ENCODE peak calls at places on chromosomes 16 and 17, in eight cellular contexts. One of them, this sample, is unnamed.

GRCh38 chr16:67245674-67246080 is 1.6 kb downstream of the FHOD1 start:
- DNase-seq in tibial nerve: no peak
- DNase-seq in IMR-90: no peak
- DNase-seq in OCI-LY7: no peak
- DNase-seq in heart right ventricle: no peak
- DNase-seq in ovary: no peak
- DNase-seq in mammary epithelial cell: peak
- DNase-seq in CD8-positive, alpha-beta memory T cell: no peak
- DNase-seq in this sample: no peak

GRCh38 chr17:50114849-50115357 is 15.1 kb downstream of the SAMD14 start:
- DNase-seq in tibial nerve: no peak
- DNase-seq in IMR-90: peak
- DNase-seq in OCI-LY7: peak
- DNase-seq in heart right ventricle: no peak
- DNase-seq in ovary: no peak
- DNase-seq in mammary epithelial cell: peak
- DNase-seq in CD8-positive, alpha-beta memory T cell: no peak
- DNase-seq in this sample: peak

GRCh38 chr17:21676281-21677111 is 15.8 kb upstream of the KCNJ18 start:
- DNase-seq in tibial nerve: no peak
- DNase-seq in IMR-90: no peak
- DNase-seq in OCI-LY7: no peak
- DNase-seq in heart right ventricle: no peak
- DNase-seq in ovary: no peak
- DNase-seq in mammary epithelial cell: no peak
- DNase-seq in CD8-positive, alpha-beta memory T cell: no peak
- DNase-seq in this sample: no peak

GRCh38 chr17:72122668-72123495 is 2.1 kb downstream of the SOX9 start:
- DNase-seq in tibial nerve: no peak
- DNase-seq in IMR-90: peak
- DNase-seq in OCI-LY7: no peak
- DNase-seq in heart right ventricle: peak
- DNase-seq in ovary: no peak
- DNase-seq in mammary epithelial cell: peak
- DNase-seq in CD8-positive, alpha-beta memory T cell: no peak
- DNase-seq in this sample: peak

GRCh38 chr16:86505185-86505898 is 5.0 kb upstream of the FOXF1 start:
- DNase-seq in tibial nerve: no peak
- DNase-seq in IMR-90: peak
- DNase-seq in OCI-LY7: no peak
- DNase-seq in heart right ventricle: no peak
- DNase-seq in ovary: no peak
- DNase-seq in mammary epithelial cell: no peak
- DNase-seq in CD8-positive, alpha-beta memory T cell: no peak
- DNase-seq in this sample: peak

GRCh38 chr17:28402224-28402630 is 3.8 kb downstream of the SLC46A1 start:
- DNase-seq in tibial nerve: no peak
- DNase-seq in IMR-90: no peak
- DNase-seq in OCI-LY7: no peak
- DNase-seq in heart right ventricle: no peak
- DNase-seq in ovary: no peak
- DNase-seq in mammary epithelial cell: peak
- DNase-seq in CD8-positive, alpha-beta memory T cell: no peak
- DNase-seq in this sample: peak

GRCh38 chr16:84484579-84485254 is 19.7 kb downstream of the MEAK7 start:
- DNase-seq in tibial nerve: peak
- DNase-seq in IMR-90: peak
- DNase-seq in OCI-LY7: peak
- DNase-seq in heart right ventricle: peak
- DNase-seq in ovary: peak
- DNase-seq in mammary epithelial cell: no peak
- DNase-seq in CD8-positive, alpha-beta memory T cell: no peak
- DNase-seq in this sample: peak

GRCh38 chr17:38761612-38762011 is 9.1 kb downstream of the PSMB3 start:
- DNase-seq in tibial nerve: no peak
- DNase-seq in IMR-90: peak
- DNase-seq in OCI-LY7: peak
- DNase-seq in heart right ventricle: no peak
- DNase-seq in ovary: no peak
- DNase-seq in mammary epithelial cell: peak
- DNase-seq in CD8-positive, alpha-beta memory T cell: no peak
- DNase-seq in this sample: peak

GRCh38 chr16:29770250-29770929 is 7.7 kb upstream of the ZG16 start:
- DNase-seq in tibial nerve: no peak
- DNase-seq in IMR-90: no peak
- DNase-seq in OCI-LY7: no peak
- DNase-seq in heart right ventricle: no peak
- DNase-seq in ovary: no peak
- DNase-seq in mammary epithelial cell: no peak
- DNase-seq in CD8-positive, alpha-beta memory T cell: no peak
- DNase-seq in this sample: no peak

GRCh38 chr16:46688101-46688656 is 799 bp downstream of the VPS35 start:
- DNase-seq in tibial nerve: no peak
- DNase-seq in IMR-90: peak
- DNase-seq in OCI-LY7: no peak
- DNase-seq in heart right ventricle: no peak
- DNase-seq in ovary: no peak
- DNase-seq in mammary epithelial cell: peak
- DNase-seq in CD8-positive, alpha-beta memory T cell: no peak
- DNase-seq in this sample: no peak

GRCh38 chr16:87063543-87063942 is 253.6 kb downstream of the C16orf95 start:
- DNase-seq in tibial nerve: no peak
- DNase-seq in IMR-90: no peak
- DNase-seq in OCI-LY7: no peak
- DNase-seq in heart right ventricle: no peak
- DNase-seq in ovary: no peak
- DNase-seq in mammary epithelial cell: no peak
- DNase-seq in CD8-positive, alpha-beta memory T cell: no peak
- DNase-seq in this sample: peak

GRCh38 chr17:73695035-73695738 is 50.9 kb upstream of the SDK2 start:
- DNase-seq in tibial nerve: no peak
- DNase-seq in IMR-90: no peak
- DNase-seq in OCI-LY7: no peak
- DNase-seq in heart right ventricle: no peak
- DNase-seq in ovary: no peak
- DNase-seq in mammary epithelial cell: no peak
- DNase-seq in CD8-positive, alpha-beta memory T cell: no peak
- DNase-seq in this sample: peak

GRCh38 chr17:59498421-59499307 is 66.7 kb upstream of the DHX40 start:
- DNase-seq in tibial nerve: no peak
- DNase-seq in IMR-90: no peak
- DNase-seq in OCI-LY7: no peak
- DNase-seq in heart right ventricle: no peak
- DNase-seq in ovary: no peak
- DNase-seq in mammary epithelial cell: no peak
- DNase-seq in CD8-positive, alpha-beta memory T cell: no peak
- DNase-seq in this sample: no peak

GRCh38 chr16:28590384-28591340 is 6.2 kb downstream of the SULT1A2 start:
- DNase-seq in tibial nerve: no peak
- DNase-seq in IMR-90: no peak
- DNase-seq in OCI-LY7: no peak
- DNase-seq in heart right ventricle: no peak
- DNase-seq in ovary: no peak
- DNase-seq in mammary epithelial cell: no peak
- DNase-seq in CD8-positive, alpha-beta memory T cell: no peak
- DNase-seq in this sample: no peak

GRCh38 chr16:55991843-55992242 is 116.7 kb upstream of the CES5A start:
- DNase-seq in tibial nerve: no peak
- DNase-seq in IMR-90: no peak
- DNase-seq in OCI-LY7: no peak
- DNase-seq in heart right ventricle: no peak
- DNase-seq in ovary: no peak
- DNase-seq in mammary epithelial cell: no peak
- DNase-seq in CD8-positive, alpha-beta memory T cell: no peak
- DNase-seq in this sample: no peak

GRCh38 chr16:2842340-2843000 is 12.4 kb downstream of the ZG16B start:
- DNase-seq in tibial nerve: no peak
- DNase-seq in IMR-90: no peak
- DNase-seq in OCI-LY7: peak
- DNase-seq in heart right ventricle: peak
- DNase-seq in ovary: peak
- DNase-seq in mammary epithelial cell: no peak
- DNase-seq in CD8-positive, alpha-beta memory T cell: peak
- DNase-seq in this sample: peak

GRCh38 chr17:74742978-74743545 is 5.4 kb upstream of the NHERF1 start:
- DNase-seq in tibial nerve: no peak
- DNase-seq in IMR-90: no peak
- DNase-seq in OCI-LY7: no peak
- DNase-seq in heart right ventricle: no peak
- DNase-seq in ovary: no peak
- DNase-seq in mammary epithelial cell: no peak
- DNase-seq in CD8-positive, alpha-beta memory T cell: no peak
- DNase-seq in this sample: no peak

GRCh38 chr16:71711789-71712188 is 12.7 kb downstream of the PHLPP2 start:
- DNase-seq in tibial nerve: no peak
- DNase-seq in IMR-90: no peak
- DNase-seq in OCI-LY7: no peak
- DNase-seq in heart right ventricle: no peak
- DNase-seq in ovary: no peak
- DNase-seq in mammary epithelial cell: no peak
- DNase-seq in CD8-positive, alpha-beta memory T cell: no peak
- DNase-seq in this sample: no peak

GRCh38 chr17:44002141-44002848 is 2.1 kb upstream of the NAGS start:
- DNase-seq in tibial nerve: no peak
- DNase-seq in IMR-90: peak
- DNase-seq in OCI-LY7: no peak
- DNase-seq in heart right ventricle: no peak
- DNase-seq in ovary: no peak
- DNase-seq in mammary epithelial cell: peak
- DNase-seq in CD8-positive, alpha-beta memory T cell: no peak
- DNase-seq in this sample: no peak

GRCh38 chr16:17784073-17784472 is 313.3 kb upstream of the XYLT1 start:
- DNase-seq in tibial nerve: no peak
- DNase-seq in IMR-90: peak
- DNase-seq in OCI-LY7: peak
- DNase-seq in heart right ventricle: no peak
- DNase-seq in ovary: no peak
- DNase-seq in mammary epithelial cell: peak
- DNase-seq in CD8-positive, alpha-beta memory T cell: no peak
- DNase-seq in this sample: peak

GRCh38 chr16:2159052-2159838 is 3.7 kb downstream of the TRAF7 start:
- DNase-seq in tibial nerve: peak
- DNase-seq in IMR-90: peak
- DNase-seq in OCI-LY7: no peak
- DNase-seq in heart right ventricle: peak
- DNase-seq in ovary: peak
- DNase-seq in mammary epithelial cell: no peak
- DNase-seq in CD8-positive, alpha-beta memory T cell: no peak
- DNase-seq in this sample: no peak

DNA sequence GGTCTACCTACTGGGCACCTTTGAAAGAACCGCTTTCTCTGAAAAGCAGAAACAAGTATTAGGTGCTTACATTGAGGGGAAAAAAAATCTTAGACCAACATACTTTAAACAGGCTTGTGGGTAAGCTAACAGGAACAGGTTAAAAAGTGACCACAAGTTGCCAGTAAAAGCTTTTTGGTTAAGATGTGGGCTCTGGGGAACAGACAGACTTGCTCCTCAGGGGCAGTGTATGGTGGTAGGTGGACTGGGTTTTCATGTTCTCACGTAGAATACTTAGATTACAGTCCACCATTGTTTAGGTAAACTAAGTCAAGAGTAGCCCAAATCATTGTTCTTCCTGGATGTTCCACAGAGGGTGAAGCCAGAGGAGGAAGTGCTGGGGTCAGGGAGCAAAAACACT is 41.2 kb downstream of the REXO5 start:
- DNase-seq in tibial nerve: no peak
- DNase-seq in IMR-90: no peak
- DNase-seq in OCI-LY7: no peak
- DNase-seq in heart right ventricle: no peak
- DNase-seq in ovary: no peak
- DNase-seq in mammary epithelial cell: no peak
- DNase-seq in CD8-positive, alpha-beta memory T cell: no peak
- DNase-seq in this sample: no peak
- H3K27ac ChIP-seq in tibial nerve: no peak
- H3K27ac ChIP-seq in IMR-90: no peak
- H3K27ac ChIP-seq in OCI-LY7: no peak
- H3K27ac ChIP-seq in heart right ventricle: no peak
- H3K27ac ChIP-seq in ovary: no peak
- H3K27ac ChIP-seq in mammary epithelial cell: no peak
- H3K27ac ChIP-seq in CD8-positive, alpha-beta memory T cell: no peak
- H3K27ac ChIP-seq in this sample: no peak

GRCh38 chr16:11717811-11718210 is 24.8 kb downstream of the TXNDC11 start:
- DNase-seq in tibial nerve: no peak
- DNase-seq in IMR-90: no peak
- DNase-seq in OCI-LY7: peak
- DNase-seq in heart right ventricle: no peak
- DNase-seq in ovary: no peak
- DNase-seq in mammary epithelial cell: no peak
- DNase-seq in CD8-positive, alpha-beta memory T cell: no peak
- DNase-seq in this sample: no peak

GRCh38 chr16:11711662-11712061 is 31.0 kb downstream of the TXNDC11 start:
- DNase-seq in tibial nerve: no peak
- DNase-seq in IMR-90: no peak
- DNase-seq in OCI-LY7: no peak
- DNase-seq in heart right ventricle: no peak
- DNase-seq in ovary: no peak
- DNase-seq in mammary epithelial cell: no peak
- DNase-seq in CD8-positive, alpha-beta memory T cell: no peak
- DNase-seq in this sample: no peak

GRCh38 chr16:11716330-11716729 is 26.3 kb downstream of the TXNDC11 start:
- DNase-seq in tibial nerve: no peak
- DNase-seq in IMR-90: no peak
- DNase-seq in OCI-LY7: no peak
- DNase-seq in heart right ventricle: no peak
- DNase-seq in ovary: no peak
- DNase-seq in mammary epithelial cell: no peak
- DNase-seq in CD8-positive, alpha-beta memory T cell: no peak
- DNase-seq in this sample: no peak

GRCh38 chr16:11712122-11712521 is 30.5 kb downstream of the TXNDC11 start:
- DNase-seq in tibial nerve: no peak
- DNase-seq in IMR-90: no peak
- DNase-seq in OCI-LY7: no peak
- DNase-seq in heart right ventricle: no peak
- DNase-seq in ovary: no peak
- DNase-seq in mammary epithelial cell: no peak
- DNase-seq in CD8-positive, alpha-beta memory T cell: no peak
- DNase-seq in this sample: no peak

GRCh38 chr16:11715246-11715947 is 27.3 kb downstream of the TXNDC11 start:
- DNase-seq in tibial nerve: no peak
- DNase-seq in IMR-90: no peak
- DNase-seq in OCI-LY7: peak
- DNase-seq in heart right ventricle: no peak
- DNase-seq in ovary: no peak
- DNase-seq in mammary epithelial cell: no peak
- DNase-seq in CD8-positive, alpha-beta memory T cell: no peak
- DNase-seq in this sample: no peak
- H3K27ac ChIP-seq in tibial nerve: no peak
- H3K27ac ChIP-seq in IMR-90: no peak
- H3K27ac ChIP-seq in OCI-LY7: peak
- H3K27ac ChIP-seq in heart right ventricle: no peak
- H3K27ac ChIP-seq in ovary: no peak
- H3K27ac ChIP-seq in mammary epithelial cell: no peak
- H3K27ac ChIP-seq in CD8-positive, alpha-beta memory T cell: no peak
- H3K27ac ChIP-seq in this sample: no peak

GRCh38 chr16:1028524-1029258 is 43.9 kb upstream of the SSTR5 start:
- DNase-seq in tibial nerve: no peak
- DNase-seq in IMR-90: no peak
- DNase-seq in OCI-LY7: no peak
- DNase-seq in heart right ventricle: no peak
- DNase-seq in ovary: no peak
- DNase-seq in mammary epithelial cell: no peak
- DNase-seq in CD8-positive, alpha-beta memory T cell: no peak
- DNase-seq in this sample: no peak
- H3K27ac ChIP-seq in tibial nerve: no peak
- H3K27ac ChIP-seq in IMR-90: no peak
- H3K27ac ChIP-seq in OCI-LY7: no peak
- H3K27ac ChIP-seq in heart right ventricle: no peak
- H3K27ac ChIP-seq in ovary: no peak
- H3K27ac ChIP-seq in mammary epithelial cell: no peak
- H3K27ac ChIP-seq in CD8-positive, alpha-beta memory T cell: no peak
- H3K27ac ChIP-seq in this sample: no peak

GRCh38 chr16:81522141-81522701 is 77.6 kb downstream of the CMIP start:
- DNase-seq in tibial nerve: no peak
- DNase-seq in IMR-90: no peak
- DNase-seq in OCI-LY7: no peak
- DNase-seq in heart right ventricle: no peak
- DNase-seq in ovary: no peak
- DNase-seq in mammary epithelial cell: no peak
- DNase-seq in CD8-positive, alpha-beta memory T cell: peak
- DNase-seq in this sample: peak
- H3K27ac ChIP-seq in tibial nerve: peak
- H3K27ac ChIP-seq in IMR-90: no peak
- H3K27ac ChIP-seq in OCI-LY7: no peak
- H3K27ac ChIP-seq in heart right ventricle: peak
- H3K27ac ChIP-seq in ovary: no peak
- H3K27ac ChIP-seq in mammary epithelial cell: no peak
- H3K27ac ChIP-seq in CD8-positive, alpha-beta memory T cell: peak
- H3K27ac ChIP-seq in this sample: no peak

This sample was measured in endodermal cell.